ENCODE peak calls at places on chromosomes 5 and 9, in seven cellular contexts. K, X, T, F, B, G and U are unnamed samples.

GRCh38 chr5:126884269-126884819 is 107.4 kb downstream of the LMNB1 start:
- DNase-seq in F (no peak), T (peak; percentile 96), K (no peak), X (no peak), B (no peak), G (peak; percentile 10), U (no peak)

GRCh38 chr9:81600631-81601030 is 88.7 kb downstream of the TLE1 start:
- DNase-seq in G (no peak), K (no peak), X (no peak), T (no peak), F (no peak), B (no peak), U (no peak)

GRCh38 chr9:127937383-127938297 is at the start of gene DPM2:
- DNase-seq in G (peak; percentile 61), F (peak; percentile 83), B (peak; percentile 92), K (peak; percentile 82), X (peak; percentile 84), T (peak; percentile 81), U (peak; percentile 83)

GRCh38 chr5:90402521-90403255 is 6.9 kb downstream of the CETN3 start:
- DNase-seq in G (no peak), K (no peak), T (peak; percentile 1), X (no peak), F (no peak), B (no peak), U (no peak)

GRCh38 chr9:79799691-79800345 is 228.1 kb downstream of the TLE4 start:
- DNase-seq in K (no peak), T (no peak), F (no peak), X (peak; percentile 63), B (no peak), G (no peak), U (no peak)

GRCh38 chr9:113143432-113144227 is 7.2 kb upstream of the SLC31A2 start:
- DNase-seq in G (no peak), T (no peak), X (no peak), F (no peak), K (no peak), B (no peak), U (no peak)

GRCh38 chr5:153498516-153498915 is 8.0 kb downstream of the GRIA1 start:
- DNase-seq in F (no peak), X (no peak), G (no peak), T (no peak), K (no peak), B (no peak), U (no peak)

GRCh38 chr9:14661421-14662059 is 31.7 kb downstream of the ZDHHC21 start:
- DNase-seq in F (no peak), T (peak; percentile 43), X (no peak), G (no peak), B (no peak), K (no peak), U (no peak)

GRCh38 chr5:4614088-4614487 is 526.0 kb upstream of the ADAMTS16 start:
- DNase-seq in F (no peak), K (no peak), B (no peak), G (no peak), X (no peak), T (no peak), U (no peak)

GRCh38 chr9:121642758-121643157 is 8.7 kb upstream of the DAB2IP start:
- DNase-seq in T (no peak), F (no peak), K (no peak), G (no peak), B (no peak), X (no peak), U (no peak)

GRCh38 chr5:135372654-135373381 is 26.2 kb downstream of the MACROH2A1 start:
- DNase-seq in B (no peak), G (no peak), F (no peak), X (no peak), K (no peak), T (no peak), U (no peak)

GRCh38 chr9:121316852-121317373 is 49.0 kb downstream of the GSN start:
- DNase-seq in B (no peak), G (no peak), F (no peak), X (no peak), T (no peak), K (peak; percentile 18), U (no peak)

GRCh38 chr9:36818965-36819870 is 214.8 kb downstream of the PAX5 start:
- DNase-seq in F (peak; percentile 56), K (peak; percentile 40), B (peak; percentile 52), T (no peak), X (no peak), G (no peak), U (no peak)

GRCh38 chr9:33884856-33885701 is 68.1 kb downstream of the UBE2R2 start:
- DNase-seq in T (peak; percentile 54), B (no peak), G (no peak), X (peak; percentile 63), K (no peak), F (no peak), U (peak; percentile 43)

GRCh38 chr9:87687207-87687606 is 38.7 kb upstream of the CTSL start:
- DNase-seq in X (no peak), G (no peak), F (no peak), B (no peak), T (no peak), K (no peak), U (no peak)

GRCh38 chr5:92401492-92401891 is 1018.4 kb upstream of the ARRDC3 start:
- DNase-seq in F (no peak), K (no peak), B (no peak), X (no peak), G (no peak), T (peak; percentile 14), U (no peak)

GRCh38 chr9:18638448-18639249 is 164.7 kb downstream of the ADAMTSL1 start:
- DNase-seq in X (no peak), T (peak; percentile 77), F (no peak), B (no peak), K (no peak), G (no peak), U (no peak)

GRCh38 chr9:18636781-18637180 is 162.8 kb downstream of the ADAMTSL1 start:
- DNase-seq in T (no peak), G (no peak), B (no peak), F (no peak), X (no peak), K (no peak), U (no peak)

GRCh38 chr9:18629136-18629535 is 155.2 kb downstream of the ADAMTSL1 start:
- DNase-seq in K (no peak), B (no peak), G (no peak), T (no peak), F (no peak), X (no peak), U (no peak)

DNA sequence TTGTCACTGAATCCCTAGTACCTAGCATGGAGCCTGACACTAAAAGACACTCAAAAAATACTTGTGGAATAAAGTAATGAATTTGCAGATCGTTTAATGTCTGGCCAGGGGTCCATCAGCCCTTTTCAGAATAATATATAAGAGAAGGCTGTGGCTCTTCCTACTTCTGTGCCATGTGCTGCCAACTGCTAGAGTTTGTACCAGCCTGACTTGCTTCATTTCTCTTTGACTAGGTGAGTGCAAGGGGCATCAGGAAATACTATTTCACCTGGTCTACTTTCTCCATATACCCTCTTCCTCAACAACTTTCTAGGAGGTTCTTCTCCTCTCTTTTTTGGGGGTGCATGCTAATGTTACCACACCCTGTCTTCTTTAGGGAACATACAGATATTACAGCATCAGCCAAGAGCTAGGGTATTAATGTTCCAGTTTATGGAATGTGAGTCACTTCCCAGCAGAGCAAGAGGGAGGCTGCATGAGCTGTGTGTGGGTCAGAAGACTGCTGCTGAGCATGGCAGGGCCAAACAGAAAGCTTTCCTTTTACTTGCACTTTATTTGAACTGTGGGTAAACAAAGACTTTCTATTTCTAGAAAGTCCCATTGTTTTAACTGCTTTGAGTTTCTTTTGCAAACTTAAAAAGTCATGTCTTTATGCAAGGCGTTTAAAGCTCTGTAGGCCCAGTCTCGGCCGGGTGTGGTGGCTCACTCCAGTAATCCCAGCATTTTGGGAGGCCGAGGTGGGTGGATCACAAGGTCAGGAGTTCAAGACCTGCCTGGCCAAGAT is 158.9 kb downstream of the ADAMTSL1 start:
- DNase-seq in G (no peak), K (no peak), B (no peak), T (peak; percentile 90), X (peak; percentile 46), F (no peak), U (peak; percentile 31)
- TF ChIP-seq CTCF in G (no peak), K (no peak), B (no peak), T (no peak), X (no peak), F (no peak), U (no peak)

GRCh38 chr9:97986466-97986865 is 3.3 kb downstream of the ANP32B start:
- DNase-seq in T (no peak), F (no peak), X (no peak), G (no peak), K (no peak), B (no peak), U (no peak)
- H3K4me1 ChIP-seq in T (peaks cover 10% of the 10 kb centered on the region), F (peaks cover 7% of the 10 kb centered on the region), X (peaks cover 51% of the 10 kb centered on the region), G (peaks cover 70% of the 10 kb centered on the region), K (peaks cover 7% of the 10 kb centered on the region), B (peaks cover 66% of the 10 kb centered on the region), U (no peaks in the 10 kb centered on the region)

DNA sequence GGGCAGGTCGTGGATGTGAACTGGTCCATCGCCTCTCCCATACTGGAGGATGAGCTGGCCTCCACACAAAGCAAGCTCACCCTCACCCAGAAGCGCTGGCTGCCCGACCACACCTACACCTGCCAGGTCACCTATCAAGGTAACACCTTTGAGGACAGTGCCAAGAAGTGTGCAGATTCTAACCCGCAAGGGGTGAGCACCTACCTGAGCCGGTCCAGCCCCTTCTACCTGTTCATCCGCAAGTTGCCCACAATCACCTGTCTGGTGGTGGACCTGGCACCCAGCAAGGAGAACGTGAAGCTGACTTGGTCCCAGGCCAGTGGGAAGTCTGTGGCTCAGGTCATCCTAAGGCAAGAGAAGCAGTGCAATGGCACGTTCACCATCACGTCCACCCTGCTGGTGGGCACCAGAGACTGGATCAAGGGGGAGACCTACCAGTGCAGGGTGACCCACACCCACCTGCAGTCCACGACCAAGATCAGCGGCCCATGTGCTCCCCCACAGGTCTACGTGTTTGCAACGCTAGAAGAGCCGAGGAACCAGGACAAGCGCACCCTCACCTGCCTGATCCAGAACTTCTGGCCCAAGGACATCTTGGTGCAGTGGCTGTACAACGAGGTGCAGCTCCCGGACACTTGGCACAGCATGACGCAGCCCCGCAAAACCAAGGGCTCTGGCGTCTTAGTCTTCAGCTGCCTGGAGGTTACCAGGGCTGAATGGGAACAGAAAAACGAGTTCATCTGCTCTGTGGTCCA is 71.3 kb downstream of the INSL6 start:
- DNase-seq in F (no peak), T (no peak), X (no peak), K (no peak), B (no peak), G (no peak), U (no peak)
- TF ChIP-seq POLR2A in F (no peak), T (no peak), X (no peak), K (no peak), B (no peak), G (no peak), U (no peak)

GRCh38 chr9:109974918-109975276 is 194.9 kb downstream of the PALM2AKAP2 start:
- DNase-seq in G (no peak), T (no peak), K (no peak), B (no peak), X (no peak), F (no peak), U (no peak)

GRCh38 chr9:109974143-109974917 is 194.3 kb downstream of the PALM2AKAP2 start:
- DNase-seq in B (no peak), F (no peak), G (no peak), T (no peak), X (peak; percentile 46), K (no peak), U (no peak)

GRCh38 chr9:109973336-109973735 is 193.3 kb downstream of the PALM2AKAP2 start:
- DNase-seq in T (no peak), K (no peak), B (no peak), G (no peak), X (no peak), F (no peak), U (no peak)

GRCh38 chr9:109971226-109971625 is 191.2 kb downstream of the PALM2AKAP2 start:
- DNase-seq in T (no peak), K (no peak), G (no peak), X (no peak), F (no peak), B (no peak), U (no peak)

GRCh38 chr9:109972026-109973005 is 192.3 kb downstream of the PALM2AKAP2 start:
- DNase-seq in F (no peak), X (no peak), K (no peak), T (no peak), G (no peak), B (no peak), U (no peak)
- TF ChIP-seq CTCF in F (peak; percentile 53), X (no peak), K (no peak), T (no peak), G (no peak), B (no peak), U (no peak)